ENCODE peak calls at places on chromosomes 13 and 19, in six cellular contexts. T is SK-N-SH, P is GM12878, Z is K562, V is H1, W is HepG2. F is an unnamed sample.
A peak's percentile ranks its signal among the peaks of the same experiment; 100 is the strongest.

GRCh38 chr19:18157465-18158063 is 4.6 kb downstream of the PIK3R2 start:
- DNase-seq in W (no peak), Z (no peak), T (peak; percentile 87), V (peak; percentile 62), P (no peak), F (no peak)

GRCh38 chr19:32651729-32652140 is 23.2 kb downstream of the ANKRD27 start:
- DNase-seq in T (peak; percentile 60), V (peak; percentile 77), Z (no peak), W (no peak), P (no peak), F (peak; percentile 34)

GRCh38 chr19:10961073-10961762 is 388 bp downstream of the SMARCA4 start:
- DNase-seq in Z (peak; percentile 87), V (peak; percentile 60), P (no peak), W (no peak), T (peak; percentile 90), F (no peak)

GRCh38 chr19:6062274-6062673 is 48.0 kb downstream of the RFX2 start:
- DNase-seq in V (no peak), W (no peak), Z (no peak), T (no peak), P (no peak), F (no peak)

GRCh38 chr13:98279473-98280175 is 102.6 kb upstream of the RNF113B start:
- DNase-seq in T (peak; percentile 33), V (no peak), P (peak; percentile 41), Z (no peak), W (no peak), F (no peak)

GRCh38 chr19:48633148-48634035 is 3.8 kb downstream of the DBP start:
- DNase-seq in W (no peak), T (no peak), Z (peak; percentile 52), P (no peak), V (no peak), F (no peak)

GRCh38 chr13:36872621-36873020 is 47.4 kb downstream of the SMAD9 start:
- DNase-seq in P (no peak), T (no peak), V (peak; percentile 53), W (no peak), Z (no peak), F (no peak)

GRCh38 chr13:48826039-48826438 is 149.7 kb upstream of the FNDC3A start:
- DNase-seq in Z (no peak), W (no peak), T (no peak), V (no peak), P (no peak), F (no peak)

GRCh38 chr19:1019980-1020867 is 699 bp downstream of the TMEM259 start:
- DNase-seq in W (no peak), T (no peak), P (no peak), Z (peak; percentile 67), V (no peak), F (no peak)

GRCh38 chr19:1020868-1021425 is at the start of gene TMEM259:
- DNase-seq in P (peak; percentile 92), V (peak; percentile 97), T (peak; percentile 99), Z (peak; percentile 87), W (peak; percentile 92), F (peak; percentile 75)

GRCh38 chr19:1018932-1019615 is 1.8 kb downstream of the TMEM259 start:
- DNase-seq in Z (no peak), V (no peak), P (no peak), T (no peak), W (no peak), F (no peak)

GRCh38 chr19:1018393-1018792 is 2.5 kb downstream of the TMEM259 start:
- DNase-seq in T (no peak), P (no peak), V (no peak), W (no peak), Z (no peak), F (no peak)

DNA sequence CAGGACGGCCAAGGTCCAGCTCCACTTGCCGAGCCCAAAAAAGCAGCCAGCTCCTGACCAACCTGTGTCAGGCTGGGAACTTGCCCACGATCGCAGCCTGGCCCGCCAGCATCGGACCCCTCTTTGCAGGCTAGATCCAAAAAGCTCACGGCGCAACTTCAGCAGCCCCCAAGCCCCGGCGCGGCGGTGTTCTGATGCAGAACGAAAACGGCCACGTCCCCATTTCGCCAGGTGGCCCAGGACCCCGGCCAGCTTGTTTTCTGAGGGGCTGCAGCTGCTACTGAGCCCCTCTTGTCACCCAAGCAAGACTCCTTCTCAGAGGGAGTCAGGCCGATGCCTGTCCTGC is 1.3 kb downstream of the TMEM259 start:
- DNase-seq in Z (no peak), V (no peak), W (no peak), T (no peak), P (no peak), F (no peak)
- TF ChIP-seq RAD21 in Z (no peak), V (no peak), W (no peak), T (no peak), P (no peak), F (no peak)

GRCh38 chr13:113119822-113120189 is 2.8 kb upstream of the F10 start:
- DNase-seq in Z (no peak), W (no peak), P (no peak), V (no peak), T (no peak), F (no peak)
- H3K4me1 ChIP-seq in Z (peaks cover 16% of the 10 kb centered on the region), W (peaks cover 18% of the 10 kb centered on the region), P (no peaks in the 10 kb centered on the region), V (no peaks in the 10 kb centered on the region), T (no peaks in the 10 kb centered on the region), F (no peaks in the 10 kb centered on the region)

DNA sequence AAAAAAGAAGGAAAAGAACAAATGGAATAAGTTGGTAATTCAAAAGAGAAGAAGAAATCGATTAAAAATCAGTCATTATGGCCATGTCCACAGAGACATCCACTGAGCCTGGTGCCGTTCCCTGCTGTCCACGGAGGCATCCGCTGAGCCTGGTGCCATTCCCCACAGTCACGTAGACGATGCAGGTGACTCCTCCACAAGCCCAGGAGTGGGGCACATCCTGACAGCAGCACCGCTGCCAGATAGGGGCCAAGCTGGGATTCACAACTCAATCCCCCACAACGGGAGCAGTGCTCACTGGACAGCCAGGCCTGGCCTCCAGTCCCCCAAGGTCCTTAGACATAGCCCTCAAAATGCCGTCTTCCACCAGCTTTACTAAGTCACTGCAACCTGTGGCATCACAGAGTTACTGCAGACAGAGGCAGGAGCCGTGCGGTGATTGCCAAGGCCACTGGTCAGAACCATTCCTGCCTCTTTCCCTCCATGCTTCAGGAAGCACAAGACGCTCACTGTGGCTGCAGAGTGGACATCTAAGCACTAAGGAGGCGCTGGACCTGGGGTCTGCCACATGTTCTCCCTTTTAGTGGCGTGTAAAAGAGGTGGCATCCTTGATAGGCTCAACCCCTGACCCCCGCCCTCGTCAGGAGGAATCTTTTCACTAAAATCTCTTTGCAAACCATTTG is 131.5 kb upstream of the SPACA7 start:
- DNase-seq in V (peak; percentile 39), P (no peak), Z (no peak), W (no peak), T (no peak), F (no peak)
- TF ChIP-seq CHD2 in V (no peak), P (no peak), Z (no peak), W (no peak), T (no peak), F (no peak)

DNA sequence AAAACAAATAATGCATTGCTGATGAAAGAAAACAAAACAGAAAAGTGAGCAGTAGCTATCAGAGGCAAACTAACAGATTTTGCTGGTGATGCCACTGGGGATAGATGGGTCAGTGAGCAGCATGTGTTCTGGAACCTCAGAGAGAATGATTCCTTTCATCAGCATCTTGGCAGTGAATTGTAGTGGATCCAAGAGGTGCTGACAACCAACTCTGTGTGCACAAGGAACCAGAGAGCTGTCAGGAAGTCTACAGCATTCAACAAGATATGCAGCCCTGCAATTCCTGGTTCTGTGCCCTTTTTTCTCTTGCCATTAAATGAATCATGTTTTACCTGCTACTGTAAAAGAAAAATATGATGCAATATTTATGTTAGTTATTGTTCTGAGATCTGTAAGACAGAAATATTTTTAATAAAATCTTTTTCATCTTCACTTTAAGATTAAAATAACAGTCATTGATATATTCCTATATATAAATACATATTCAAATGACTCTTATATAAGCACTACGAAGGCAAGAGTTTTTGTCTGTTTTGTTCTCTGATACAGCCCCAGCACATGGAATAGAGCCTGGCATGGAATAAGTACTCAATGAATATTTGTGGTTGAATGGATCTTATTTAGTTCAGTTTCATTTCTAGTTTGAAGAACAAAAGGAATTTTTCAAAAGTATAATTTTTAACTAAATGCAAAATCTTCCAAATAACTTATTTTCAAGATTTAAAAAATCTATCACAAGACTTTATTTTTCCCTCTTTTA is 80.8 kb downstream of the FREM2 start:
- DNase-seq in P (no peak), T (no peak), V (no peak), W (no peak), Z (no peak), F (no peak)
- TF ChIP-seq RAD21 in P (no peak), T (no peak), V (no peak), W (no peak), Z (no peak), F (no peak)

GRCh38 chr19:41739361-41739760 is 16.0 kb upstream of the CEACAM6 start:
- DNase-seq in Z (no peak), W (no peak), P (no peak), V (no peak), T (no peak), F (no peak)
- H3K4me1 ChIP-seq in Z (no peaks in the 10 kb centered on the region), W (no peaks in the 10 kb centered on the region), P (no peaks in the 10 kb centered on the region), V (no peaks in the 10 kb centered on the region), T (no peaks in the 10 kb centered on the region), F (no peaks in the 10 kb centered on the region)

GRCh38 chr19:46133101-46133627 is 8.7 kb upstream of the IGFL3 start:
- DNase-seq in W (peak; percentile 78), Z (no peak), P (peak; percentile 24), T (no peak), V (peak; percentile 57), F (peak; percentile 94)
- TF ChIP-seq CHD2 in W (no peak), Z (no peak), P (no peak), T (no peak), V (peak; percentile 26), F (no peak)